ENCODE peak calls at places on chromosomes 11 and 22, in five cellular contexts. One of them, this sample, is unnamed. For H3K9me3 and H3K4me1, the result is how much of the 10 kb centered on the place peaks cover.

GRCh38 chr11:103007521-103007920 is 52.0 kb upstream of the MMP13 start:
- DNase-seq in fibroblast of lung: no peak
- DNase-seq in HCT116: no peak
- DNase-seq in SK-N-SH: no peak
- DNase-seq in colonic mucosa: no peak
- DNase-seq in this sample: no peak

GRCh38 chr11:10233581-10233980 is 60.4 kb downstream of the SBF2 start:
- DNase-seq in SK-N-SH: peak
- DNase-seq in fibroblast of lung: peak
- DNase-seq in HCT116: peak
- DNase-seq in colonic mucosa: no peak
- DNase-seq in this sample: no peak

GRCh38 chr11:70324354-70325115 is 54.0 kb downstream of the PPFIA1 start:
- DNase-seq in SK-N-SH: no peak
- DNase-seq in HCT116: no peak
- DNase-seq in colonic mucosa: no peak
- DNase-seq in fibroblast of lung: no peak
- DNase-seq in this sample: no peak

GRCh38 chr11:122205036-122205435 is 89.0 kb upstream of the BLID start:
- DNase-seq in SK-N-SH: no peak
- DNase-seq in colonic mucosa: no peak
- DNase-seq in HCT116: no peak
- DNase-seq in fibroblast of lung: no peak
- DNase-seq in this sample: no peak

GRCh38 chr22:41825376-41825775 is 7.5 kb upstream of the SREBF2 start:
- DNase-seq in fibroblast of lung: peak
- DNase-seq in HCT116: no peak
- DNase-seq in SK-N-SH: no peak
- DNase-seq in colonic mucosa: no peak
- DNase-seq in this sample: peak

GRCh38 chr22:36386900-36387663 is 685 bp downstream of the MYH9 start:
- DNase-seq in colonic mucosa: peak
- DNase-seq in HCT116: no peak
- DNase-seq in SK-N-SH: peak
- DNase-seq in fibroblast of lung: no peak
- DNase-seq in this sample: peak

GRCh38 chr11:5666396-5666780 is 18.5 kb downstream of the TRIM5 start:
- DNase-seq in HCT116: no peak
- DNase-seq in colonic mucosa: no peak
- DNase-seq in fibroblast of lung: no peak
- DNase-seq in SK-N-SH: no peak
- DNase-seq in this sample: no peak

GRCh38 chr11:2791139-2791520 is 91.3 kb upstream of the KCNQ1OT1 start:
- DNase-seq in HCT116: no peak
- DNase-seq in fibroblast of lung: no peak
- DNase-seq in colonic mucosa: no peak
- DNase-seq in SK-N-SH: no peak
- DNase-seq in this sample: peak

GRCh38 chr22:39723463-39723862 is 152.9 kb downstream of the CACNA1I start:
- DNase-seq in fibroblast of lung: no peak
- DNase-seq in SK-N-SH: no peak
- DNase-seq in colonic mucosa: no peak
- DNase-seq in HCT116: no peak
- DNase-seq in this sample: peak

GRCh38 chr11:8006349-8006977 is 19.3 kb downstream of the EIF3F start:
- DNase-seq in fibroblast of lung: peak
- DNase-seq in HCT116: peak
- DNase-seq in colonic mucosa: peak
- DNase-seq in SK-N-SH: peak
- DNase-seq in this sample: peak

GRCh38 chr11:58922475-58922874 is 16.8 kb upstream of the GLYATL1 start:
- DNase-seq in fibroblast of lung: no peak
- DNase-seq in colonic mucosa: no peak
- DNase-seq in SK-N-SH: no peak
- DNase-seq in HCT116: no peak
- DNase-seq in this sample: no peak
- H3K27ac ChIP-seq in fibroblast of lung: no peak
- H3K27ac ChIP-seq in colonic mucosa: peak
- H3K27ac ChIP-seq in SK-N-SH: no peak
- H3K27ac ChIP-seq in HCT116: no peak
- H3K27ac ChIP-seq in this sample: no peak

DNA sequence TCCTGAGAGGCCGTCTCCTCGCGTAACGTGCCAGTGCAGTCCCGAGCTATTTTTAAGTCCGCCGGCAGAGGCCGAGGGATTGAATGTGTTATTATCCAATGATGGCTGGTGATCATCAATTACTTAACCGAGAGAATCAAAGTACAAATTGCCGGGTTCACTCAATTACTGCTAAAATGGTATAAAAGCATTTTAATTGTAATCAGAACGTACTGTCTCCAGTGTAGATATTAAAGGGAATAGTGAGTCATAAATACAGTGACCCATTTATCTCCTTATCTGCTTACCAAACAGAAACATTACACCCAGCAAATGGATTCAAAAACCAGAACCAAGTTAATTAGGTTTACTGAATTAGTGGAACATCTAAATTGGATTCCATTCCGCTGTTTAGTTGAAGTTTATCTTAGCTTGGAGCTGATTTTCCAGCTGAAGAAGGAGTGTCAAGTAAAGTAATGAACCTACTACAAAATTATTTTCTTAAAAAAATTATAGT is 334.9 kb downstream of the BRD1 start:
- DNase-seq in SK-N-SH: peak
- DNase-seq in HCT116: no peak
- DNase-seq in fibroblast of lung: no peak
- DNase-seq in colonic mucosa: no peak
- DNase-seq in this sample: no peak
- H3K9me3 ChIP-seq in SK-N-SH: under half
- H3K9me3 ChIP-seq in HCT116: under half
- H3K9me3 ChIP-seq in fibroblast of lung: under half
- H3K9me3 ChIP-seq in colonic mucosa: under half
- H3K9me3 ChIP-seq in this sample: under half

DNA sequence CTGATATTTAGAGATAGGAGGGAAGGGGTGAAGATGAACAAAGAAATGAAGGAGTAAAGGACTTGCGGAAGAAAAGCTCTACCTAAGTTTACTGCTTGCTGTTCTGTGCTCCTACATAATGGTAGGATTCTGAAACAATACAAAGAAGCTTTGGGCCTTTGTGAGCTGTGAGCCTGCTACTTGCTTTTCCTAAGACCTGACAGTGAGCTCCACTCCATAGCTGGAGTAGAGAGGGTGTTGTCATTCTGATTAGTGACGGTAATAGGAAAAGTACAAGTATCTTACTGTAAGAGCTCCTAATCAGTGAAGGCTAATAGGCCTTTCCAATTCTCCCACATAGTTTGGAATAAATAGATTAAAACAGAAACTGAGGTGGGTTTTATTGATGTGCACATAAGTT is 75.9 kb downstream of the PARVA start:
- DNase-seq in colonic mucosa: no peak
- DNase-seq in HCT116: no peak
- DNase-seq in SK-N-SH: no peak
- DNase-seq in fibroblast of lung: no peak
- DNase-seq in this sample: peak
- H3K4me1 ChIP-seq in colonic mucosa: under half
- H3K4me1 ChIP-seq in HCT116: under half
- H3K4me1 ChIP-seq in SK-N-SH: under half
- H3K4me1 ChIP-seq in fibroblast of lung: half or more
- H3K4me1 ChIP-seq in this sample: under half

DNA sequence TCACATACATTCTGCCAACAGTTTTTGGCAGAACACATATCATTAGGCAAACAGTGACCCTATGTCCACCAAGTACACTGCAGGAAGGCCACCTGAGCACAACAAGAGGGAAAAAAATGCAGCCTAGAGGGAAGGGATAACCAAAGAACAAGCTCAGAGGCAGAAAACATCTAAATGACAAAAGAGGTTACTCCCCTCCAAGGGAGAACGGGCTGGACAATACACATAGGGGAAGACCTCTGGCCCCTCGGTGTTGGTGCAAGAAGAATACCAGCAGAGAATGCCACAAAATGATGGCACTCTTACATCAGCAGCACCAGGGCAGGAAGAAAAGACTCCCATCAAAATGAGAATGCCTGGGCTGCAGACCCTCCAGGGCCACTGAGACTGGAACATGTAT is 66.6 kb upstream of the OPCML start:
- DNase-seq in fibroblast of lung: no peak
- DNase-seq in HCT116: no peak
- DNase-seq in SK-N-SH: no peak
- DNase-seq in colonic mucosa: no peak
- DNase-seq in this sample: no peak
- H3K27ac ChIP-seq in fibroblast of lung: no peak
- H3K27ac ChIP-seq in HCT116: no peak
- H3K27ac ChIP-seq in SK-N-SH: no peak
- H3K27ac ChIP-seq in colonic mucosa: no peak
- H3K27ac ChIP-seq in this sample: no peak

GRCh38 chr22:48828688-48829087 is 999.0 kb downstream of the BRD1 start:
- DNase-seq in SK-N-SH: no peak
- DNase-seq in colonic mucosa: no peak
- DNase-seq in fibroblast of lung: no peak
- DNase-seq in HCT116: no peak
- DNase-seq in this sample: no peak
- H3K9me3 ChIP-seq in SK-N-SH: under half
- H3K9me3 ChIP-seq in colonic mucosa: under half
- H3K9me3 ChIP-seq in fibroblast of lung: under half
- H3K9me3 ChIP-seq in HCT116: under half
- H3K9me3 ChIP-seq in this sample: under half

GRCh38 chr11:117220999-117221774 is 10.7 kb downstream of the PCSK7 start:
- DNase-seq in HCT116: no peak
- DNase-seq in fibroblast of lung: peak
- DNase-seq in colonic mucosa: no peak
- DNase-seq in SK-N-SH: no peak
- DNase-seq in this sample: no peak
- H3K4me1 ChIP-seq in HCT116: under half
- H3K4me1 ChIP-seq in fibroblast of lung: under half
- H3K4me1 ChIP-seq in colonic mucosa: under half
- H3K4me1 ChIP-seq in SK-N-SH: under half
- H3K4me1 ChIP-seq in this sample: under half

This sample was measured in endodermal cell.